ENCODE peak calls at places on chromosomes 6 and 20, in four cellular contexts. J is GM23248, N is ascending aorta, P is stomach. A is an unnamed sample.
A peak's percentile ranks its signal among the peaks of the same experiment; 100 is the strongest.

GRCh38 chr6:167394820-167395219 is 69.9 kb downstream of the TTLL2 start:
- DNase-seq in P (no peak), J (no peak), N (no peak), A (no peak)

GRCh38 chr20:9392892-9393857 is 121.2 kb upstream of the LAMP5 start:
- DNase-seq in P (peak; percentile 67), J (peak; percentile 83), N (peak; percentile 81), A (peak; percentile 73)

GRCh38 chr6:168118935-168119334 is 39.9 kb upstream of the FRMD1 start:
- DNase-seq in J (no peak), P (no peak), N (no peak), A (no peak)

GRCh38 chr6:1409774-1410465 is 20.5 kb downstream of the FOXF2 start:
- DNase-seq in N (peak; percentile 28), J (no peak), P (no peak), A (no peak)

GRCh38 chr6:133896344-133896721 is 7.4 kb downstream of the TCF21 start:
- DNase-seq in N (no peak), J (no peak), P (no peak), A (no peak)

GRCh38 chr6:43278524-43279078 is 19.5 kb upstream of the SLC22A7 start:
- DNase-seq in N (no peak), P (no peak), J (peak; percentile 68), A (no peak)

GRCh38 chr6:145736854-145737181 is 1.5 kb upstream of the EPM2A start:
- DNase-seq in P (no peak), N (peak; percentile 68), J (peak; percentile 78), A (no peak)

GRCh38 chr6:88381289-88381642 is 215.1 kb upstream of the CNR1 start:
- DNase-seq in N (no peak), P (no peak), J (no peak), A (no peak)

GRCh38 chr6:36443951-36444428 is 1.2 kb downstream of the KCTD20 start:
- DNase-seq in J (peak; percentile 46), N (no peak), P (no peak), A (no peak)

GRCh38 chr20:37521091-37521771 is at the start of gene NNAT:
- DNase-seq in N (peak; percentile 58), P (peak; percentile 24), J (no peak), A (no peak)

GRCh38 chr6:330948-331347 is 38.7 kb downstream of the DUSP22 start:
- DNase-seq in J (no peak), P (no peak), N (no peak), A (no peak)

GRCh38 chr6:22830463-22830862 is 261.1 kb downstream of the HDGFL1 start:
- DNase-seq in N (no peak), J (no peak), P (no peak), A (no peak)

GRCh38 chr6:25963426-25964123 is 973 bp downstream of the TRIM38 start:
- DNase-seq in N (no peak), J (no peak), P (no peak), A (no peak)

GRCh38 chr6:127641905-127642304 is 64.9 kb downstream of the C6orf58 start:
- DNase-seq in P (no peak), J (peak; percentile 60), N (no peak), A (peak; percentile 23)

GRCh38 chr20:13142143-13142542 is 78.9 kb upstream of the ISM1 start:
- DNase-seq in P (no peak), J (no peak), N (no peak), A (no peak)

GRCh38 chr6:85670573-85670972 is 27.9 kb upstream of the SYNCRIP start:
- DNase-seq in J (peak; percentile 36), P (no peak), N (no peak), A (no peak)

GRCh38 chr20:21832442-21833152 is 127.1 kb downstream of the PAX1 start:
- DNase-seq in J (no peak), P (no peak), N (no peak), A (peak; percentile 11)

GRCh38 chr6:28953039-28953872 is 29.5 kb upstream of the TRIM27 start:
- DNase-seq in N (no peak), P (no peak), J (peak; percentile 66), A (peak; percentile 37)

GRCh38 chr6:156780117-156780641 is 3.0 kb downstream of the ARID1B start:
- DNase-seq in J (peak; percentile 92), P (peak; percentile 56), N (peak; percentile 85), A (peak; percentile 83)

GRCh38 chr6:56292505-56293181 is 45.3 kb upstream of the COL21A1 start:
- DNase-seq in P (no peak), N (no peak), J (peak; percentile 77), A (no peak)

GRCh38 chr6:142728910-142729481 is 216.0 kb downstream of the HIVEP2 start:
- DNase-seq in J (peak; percentile 53), P (no peak), N (no peak), A (peak; percentile 18)

GRCh38 chr20:52889225-52889624 is 82.9 kb upstream of the TSHZ2 start:
- DNase-seq in P (no peak), N (no peak), J (peak; percentile 84), A (peak; percentile 30)

GRCh38 chr6:119349341-119350201 is at the start of gene MAN1A1:
- DNase-seq in J (peak; percentile 87), N (peak; percentile 94), P (peak; percentile 90), A (peak; percentile 80)

GRCh38 chr6:62623851-62624532 is 338.0 kb upstream of the KHDRBS2 start:
- DNase-seq in J (no peak), N (no peak), P (no peak), A (no peak)

GRCh38 chr20:4961746-4962145 is 39.6 kb downstream of the SLC23A2 start:
- DNase-seq in N (no peak), P (no peak), J (peak; percentile 20), A (no peak)

DNA sequence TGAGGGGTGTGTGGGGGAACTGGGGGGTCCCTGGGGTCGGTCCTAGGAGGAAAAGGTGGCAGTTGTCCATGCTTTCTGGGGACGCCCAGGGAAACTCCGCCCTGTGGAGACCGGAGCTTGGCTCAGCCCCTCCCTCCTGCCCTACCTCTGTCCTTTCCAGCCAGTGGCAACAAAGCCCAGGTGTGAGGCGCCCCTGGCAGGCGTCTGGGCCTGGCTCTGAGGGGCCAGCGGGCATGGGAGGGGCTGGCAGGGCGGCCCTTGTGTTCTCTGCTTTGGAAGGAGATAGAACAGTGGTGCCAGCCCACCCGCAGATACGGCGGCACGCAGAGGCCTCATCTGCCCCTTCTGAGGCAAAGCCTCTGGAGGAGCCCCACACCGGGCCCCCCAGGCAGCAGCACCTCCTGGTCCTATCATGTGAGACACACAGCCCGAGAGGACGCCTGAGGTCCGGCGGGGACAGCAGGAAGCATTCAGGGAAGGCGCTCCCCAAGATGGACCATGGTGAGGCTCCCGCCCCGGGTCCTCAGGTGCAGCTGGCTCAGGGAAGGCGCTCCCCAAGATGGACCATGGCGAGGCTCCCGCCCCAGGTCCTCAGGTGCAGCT is 47.9 kb downstream of the YTHDF1 start:
- DNase-seq in J (no peak), N (no peak), P (no peak), A (no peak)
- H3K27me3 ChIP-seq in J (peaks cover 34% of the 10 kb centered on the region), N (no peaks in the 10 kb centered on the region), P (peaks cover 26% of the 10 kb centered on the region), A (peaks cover 34% of the 10 kb centered on the region)

GRCh38 chr6:170137176-170137891 is 153.5 kb downstream of the DLL1 start:
- DNase-seq in N (peak; percentile 64), J (peak; percentile 67), P (peak; percentile 25), A (no peak)

GRCh38 chr6:170140129-170140528 is 150.7 kb downstream of the DLL1 start:
- DNase-seq in P (no peak), N (peak; percentile 39), J (no peak), A (no peak)

GRCh38 chr6:170137911-170138910 is 152.7 kb downstream of the DLL1 start:
- DNase-seq in N (peak; percentile 35), J (no peak), P (peak; percentile 23), A (no peak)

GRCh38 chr6:170136541-170137175 is 154.2 kb downstream of the DLL1 start:
- DNase-seq in J (no peak), P (no peak), N (peak; percentile 59), A (no peak)

DNA sequence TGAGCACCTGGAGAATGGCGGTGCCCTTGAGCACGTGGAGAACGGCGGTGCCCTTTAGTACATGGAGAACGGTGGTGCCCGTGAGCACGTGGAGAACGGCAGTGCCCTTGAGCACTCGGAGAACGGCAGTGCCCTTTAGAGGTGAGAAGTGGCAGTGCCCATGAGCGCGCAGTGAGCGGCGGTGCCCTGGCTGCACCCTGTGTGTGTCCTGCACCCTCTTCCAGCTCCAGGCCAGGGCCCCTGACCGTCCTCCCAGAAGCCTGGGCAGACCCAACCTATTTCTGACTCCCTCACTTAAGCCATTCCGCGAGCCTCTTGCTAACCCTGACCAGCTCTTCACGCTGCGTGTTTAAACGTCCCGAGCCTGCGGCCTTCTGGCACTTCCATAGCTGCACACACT is 151.3 kb downstream of the DLL1 start:
- DNase-seq in P (no peak), J (no peak), N (peak; percentile 52), A (no peak)
- H3K9me3 ChIP-seq in P (no peaks in the 10 kb centered on the region), J (no peaks in the 10 kb centered on the region), N (no peaks in the 10 kb centered on the region), A (no peaks in the 10 kb centered on the region)

DNA sequence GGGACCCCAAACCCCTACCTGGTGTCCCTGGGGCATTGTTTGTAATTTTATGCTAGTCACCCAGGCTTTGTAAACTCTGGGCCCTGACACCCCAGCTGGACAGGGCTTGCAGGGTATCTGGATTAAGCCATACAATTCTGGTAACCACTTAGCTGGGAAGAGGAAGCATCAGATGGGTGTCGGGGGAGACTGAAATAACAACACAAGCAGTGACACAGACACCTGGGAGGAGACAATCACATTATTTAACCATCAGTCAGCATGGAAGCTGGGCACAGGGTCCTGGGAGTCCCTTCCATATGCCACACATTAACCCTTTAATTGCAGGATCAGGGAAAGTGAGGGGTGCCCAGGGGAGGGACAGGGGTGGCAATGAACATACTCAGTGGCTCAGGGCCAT is 29.8 kb downstream of the COL11A2 start:
- DNase-seq in N (no peak), P (no peak), J (no peak), A (no peak)
- H3K36me3 ChIP-seq in N (no peaks in the 10 kb centered on the region), P (no peaks in the 10 kb centered on the region), J (no peaks in the 10 kb centered on the region), A (no peaks in the 10 kb centered on the region)

DNA sequence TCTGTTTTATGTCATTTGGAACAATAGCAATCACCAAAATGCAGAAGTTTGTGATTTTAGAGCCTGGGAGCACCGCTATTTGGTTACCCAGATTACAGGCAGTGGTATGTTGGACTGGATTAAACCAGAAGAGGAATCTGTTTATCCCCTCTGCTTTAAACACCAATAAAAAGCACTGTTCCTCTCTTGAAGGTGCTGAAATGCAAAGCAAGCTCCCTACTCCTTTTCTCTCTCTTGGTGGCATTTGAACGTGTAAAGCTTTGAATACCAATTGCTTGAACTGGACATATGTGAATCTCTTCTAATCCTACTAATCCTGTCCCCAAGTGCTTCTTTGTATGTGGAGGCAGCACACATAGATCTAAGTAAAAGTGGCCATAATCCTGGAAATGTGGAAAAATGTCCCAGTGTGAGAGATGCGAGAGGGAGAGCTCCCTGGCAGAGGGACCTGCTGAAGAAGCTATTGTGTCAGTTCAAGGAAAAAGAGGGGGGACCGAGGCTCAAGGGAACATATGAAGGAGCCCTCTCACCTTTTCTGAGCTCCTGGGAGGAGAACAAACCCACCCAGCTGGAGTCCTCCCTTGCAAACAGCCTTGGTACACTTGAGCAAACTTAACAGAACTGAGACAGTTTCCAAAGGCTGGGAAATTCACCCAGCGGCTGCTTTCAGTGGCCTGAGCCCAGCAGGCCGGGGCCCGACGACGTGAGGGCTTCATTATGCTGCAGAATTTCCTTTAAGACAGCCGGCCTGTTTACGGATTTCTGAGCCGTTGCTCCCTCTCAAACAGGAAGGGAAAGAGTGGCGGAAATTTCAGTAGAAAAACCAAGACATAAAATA is 18.8 kb upstream of the OLIG3 start:
- DNase-seq in J (no peak), N (no peak), P (no peak), A (no peak)
- H3K27me3 ChIP-seq in J (peaks cover 65% of the 10 kb centered on the region), N (no peaks in the 10 kb centered on the region), P (peaks cover 53% of the 10 kb centered on the region), A (peaks cover 56% of the 10 kb centered on the region)

GRCh38 chr20:59814835-59815340 is 118.5 kb downstream of the SYCP2 start:
- DNase-seq in N (no peak), P (no peak), J (no peak), A (no peak)
- H3K9me3 ChIP-seq in N (no peaks in the 10 kb centered on the region), P (no peaks in the 10 kb centered on the region), J (no peaks in the 10 kb centered on the region), A (no peaks in the 10 kb centered on the region)

A was measured in MG63.